ENCODE peak calls at places on chromosomes 11 and 22, in eight cellular contexts. One of them, this sample, is unnamed.

GRCh38 chr11:117927926-117928325 is 1.3 kb downstream of the TMPRSS13 start:
- DNase-seq in central memory CD4-positive, alpha-beta T cell: no peak
- DNase-seq in esophagus squamous epithelium: no peak
- DNase-seq in mammary epithelial cell: no peak
- DNase-seq in activated T-helper 1 cell treated with anti-CD3 and anti-CD28 coated beads, Interleukin-12 subunit alpha, Interleukin-12 subunit beta, Interleukin-2, Interleukin-4 antibody, amounts not matched to agents 30 ng/mL and 10 ng/mL and 1 ng/mL, durations not matched to agents 14 hours and 24 hours and 36 hours: no peak
- DNase-seq in dorsolateral prefrontal cortex: no peak
- DNase-seq in frontal cortex: no peak
- DNase-seq in stimulated activated CD8-positive, alpha-beta memory T cell treated with anti-CD3 and anti-CD28 coated beads, Interleukin-12 subunit alpha, Interleukin-12 subunit beta, amount 100 ng/mL, for 4 hours: no peak
- DNase-seq in this sample: no peak

GRCh38 chr11:75344186-75344585 is 7.3 kb downstream of the ARRB1 start:
- DNase-seq in central memory CD4-positive, alpha-beta T cell: no peak
- DNase-seq in esophagus squamous epithelium: no peak
- DNase-seq in mammary epithelial cell: no peak
- DNase-seq in activated T-helper 1 cell treated with anti-CD3 and anti-CD28 coated beads, Interleukin-12 subunit alpha, Interleukin-12 subunit beta, Interleukin-2, Interleukin-4 antibody, amounts not matched to agents 30 ng/mL and 10 ng/mL and 1 ng/mL, durations not matched to agents 14 hours and 24 hours and 36 hours: no peak
- DNase-seq in dorsolateral prefrontal cortex: no peak
- DNase-seq in frontal cortex: no peak
- DNase-seq in stimulated activated CD8-positive, alpha-beta memory T cell treated with anti-CD3 and anti-CD28 coated beads, Interleukin-12 subunit alpha, Interleukin-12 subunit beta, amount 100 ng/mL, for 4 hours: no peak
- DNase-seq in this sample: no peak

GRCh38 chr11:67628710-67629385 is 889 bp downstream of the NUDT8 start:
- DNase-seq in central memory CD4-positive, alpha-beta T cell: no peak
- DNase-seq in esophagus squamous epithelium: no peak
- DNase-seq in mammary epithelial cell: no peak
- DNase-seq in activated T-helper 1 cell treated with anti-CD3 and anti-CD28 coated beads, Interleukin-12 subunit alpha, Interleukin-12 subunit beta, Interleukin-2, Interleukin-4 antibody, amounts not matched to agents 30 ng/mL and 10 ng/mL and 1 ng/mL, durations not matched to agents 14 hours and 24 hours and 36 hours: no peak
- DNase-seq in dorsolateral prefrontal cortex: no peak
- DNase-seq in frontal cortex: no peak
- DNase-seq in stimulated activated CD8-positive, alpha-beta memory T cell treated with anti-CD3 and anti-CD28 coated beads, Interleukin-12 subunit alpha, Interleukin-12 subunit beta, amount 100 ng/mL, for 4 hours: no peak
- DNase-seq in this sample: no peak

GRCh38 chr11:43747130-43747802 is 66.7 kb downstream of the HSD17B12 start:
- DNase-seq in central memory CD4-positive, alpha-beta T cell: no peak
- DNase-seq in esophagus squamous epithelium: no peak
- DNase-seq in mammary epithelial cell: no peak
- DNase-seq in activated T-helper 1 cell treated with anti-CD3 and anti-CD28 coated beads, Interleukin-12 subunit alpha, Interleukin-12 subunit beta, Interleukin-2, Interleukin-4 antibody, amounts not matched to agents 30 ng/mL and 10 ng/mL and 1 ng/mL, durations not matched to agents 14 hours and 24 hours and 36 hours: no peak
- DNase-seq in dorsolateral prefrontal cortex: no peak
- DNase-seq in frontal cortex: no peak
- DNase-seq in stimulated activated CD8-positive, alpha-beta memory T cell treated with anti-CD3 and anti-CD28 coated beads, Interleukin-12 subunit alpha, Interleukin-12 subunit beta, amount 100 ng/mL, for 4 hours: no peak
- DNase-seq in this sample: no peak

GRCh38 chr11:19336331-19336730 is 95.6 kb upstream of the E2F8 start:
- DNase-seq in central memory CD4-positive, alpha-beta T cell: no peak
- DNase-seq in esophagus squamous epithelium: no peak
- DNase-seq in mammary epithelial cell: no peak
- DNase-seq in activated T-helper 1 cell treated with anti-CD3 and anti-CD28 coated beads, Interleukin-12 subunit alpha, Interleukin-12 subunit beta, Interleukin-2, Interleukin-4 antibody, amounts not matched to agents 30 ng/mL and 10 ng/mL and 1 ng/mL, durations not matched to agents 14 hours and 24 hours and 36 hours: no peak
- DNase-seq in dorsolateral prefrontal cortex: no peak
- DNase-seq in frontal cortex: no peak
- DNase-seq in stimulated activated CD8-positive, alpha-beta memory T cell treated with anti-CD3 and anti-CD28 coated beads, Interleukin-12 subunit alpha, Interleukin-12 subunit beta, amount 100 ng/mL, for 4 hours: no peak
- DNase-seq in this sample: no peak

GRCh38 chr11:22459053-22459452 is 120.9 kb downstream of the SLC17A6 start:
- DNase-seq in central memory CD4-positive, alpha-beta T cell: no peak
- DNase-seq in esophagus squamous epithelium: no peak
- DNase-seq in mammary epithelial cell: peak
- DNase-seq in activated T-helper 1 cell treated with anti-CD3 and anti-CD28 coated beads, Interleukin-12 subunit alpha, Interleukin-12 subunit beta, Interleukin-2, Interleukin-4 antibody, amounts not matched to agents 30 ng/mL and 10 ng/mL and 1 ng/mL, durations not matched to agents 14 hours and 24 hours and 36 hours: no peak
- DNase-seq in dorsolateral prefrontal cortex: no peak
- DNase-seq in frontal cortex: no peak
- DNase-seq in stimulated activated CD8-positive, alpha-beta memory T cell treated with anti-CD3 and anti-CD28 coated beads, Interleukin-12 subunit alpha, Interleukin-12 subunit beta, amount 100 ng/mL, for 4 hours: no peak
- DNase-seq in this sample: no peak

GRCh38 chr11:62171261-62171723 is 18.7 kb upstream of the SCGB1D1 start:
- DNase-seq in central memory CD4-positive, alpha-beta T cell: peak
- DNase-seq in esophagus squamous epithelium: peak
- DNase-seq in mammary epithelial cell: peak
- DNase-seq in activated T-helper 1 cell treated with anti-CD3 and anti-CD28 coated beads, Interleukin-12 subunit alpha, Interleukin-12 subunit beta, Interleukin-2, Interleukin-4 antibody, amounts not matched to agents 30 ng/mL and 10 ng/mL and 1 ng/mL, durations not matched to agents 14 hours and 24 hours and 36 hours: peak
- DNase-seq in dorsolateral prefrontal cortex: peak
- DNase-seq in frontal cortex: peak
- DNase-seq in stimulated activated CD8-positive, alpha-beta memory T cell treated with anti-CD3 and anti-CD28 coated beads, Interleukin-12 subunit alpha, Interleukin-12 subunit beta, amount 100 ng/mL, for 4 hours: peak
- DNase-seq in this sample: no peak

GRCh38 chr22:25853501-25853900 is 111.5 kb downstream of the MYO18B start:
- DNase-seq in central memory CD4-positive, alpha-beta T cell: no peak
- DNase-seq in esophagus squamous epithelium: no peak
- DNase-seq in mammary epithelial cell: no peak
- DNase-seq in activated T-helper 1 cell treated with anti-CD3 and anti-CD28 coated beads, Interleukin-12 subunit alpha, Interleukin-12 subunit beta, Interleukin-2, Interleukin-4 antibody, amounts not matched to agents 30 ng/mL and 10 ng/mL and 1 ng/mL, durations not matched to agents 14 hours and 24 hours and 36 hours: no peak
- DNase-seq in dorsolateral prefrontal cortex: no peak
- DNase-seq in frontal cortex: peak
- DNase-seq in stimulated activated CD8-positive, alpha-beta memory T cell treated with anti-CD3 and anti-CD28 coated beads, Interleukin-12 subunit alpha, Interleukin-12 subunit beta, amount 100 ng/mL, for 4 hours: no peak
- DNase-seq in this sample: no peak

GRCh38 chr11:3087821-3088800 is 30.9 kb upstream of the CARS1 start:
- DNase-seq in central memory CD4-positive, alpha-beta T cell: no peak
- DNase-seq in esophagus squamous epithelium: no peak
- DNase-seq in mammary epithelial cell: peak
- DNase-seq in activated T-helper 1 cell treated with anti-CD3 and anti-CD28 coated beads, Interleukin-12 subunit alpha, Interleukin-12 subunit beta, Interleukin-2, Interleukin-4 antibody, amounts not matched to agents 30 ng/mL and 10 ng/mL and 1 ng/mL, durations not matched to agents 14 hours and 24 hours and 36 hours: no peak
- DNase-seq in dorsolateral prefrontal cortex: peak
- DNase-seq in frontal cortex: no peak
- DNase-seq in stimulated activated CD8-positive, alpha-beta memory T cell treated with anti-CD3 and anti-CD28 coated beads, Interleukin-12 subunit alpha, Interleukin-12 subunit beta, amount 100 ng/mL, for 4 hours: no peak
- DNase-seq in this sample: no peak

GRCh38 chr11:10878408-10879214 is 20.8 kb upstream of the ZBED5 start:
- DNase-seq in central memory CD4-positive, alpha-beta T cell: peak
- DNase-seq in esophagus squamous epithelium: no peak
- DNase-seq in mammary epithelial cell: peak
- DNase-seq in activated T-helper 1 cell treated with anti-CD3 and anti-CD28 coated beads, Interleukin-12 subunit alpha, Interleukin-12 subunit beta, Interleukin-2, Interleukin-4 antibody, amounts not matched to agents 30 ng/mL and 10 ng/mL and 1 ng/mL, durations not matched to agents 14 hours and 24 hours and 36 hours: peak
- DNase-seq in dorsolateral prefrontal cortex: no peak
- DNase-seq in frontal cortex: no peak
- DNase-seq in stimulated activated CD8-positive, alpha-beta memory T cell treated with anti-CD3 and anti-CD28 coated beads, Interleukin-12 subunit alpha, Interleukin-12 subunit beta, amount 100 ng/mL, for 4 hours: no peak
- DNase-seq in this sample: no peak

This sample was measured in activated B cell treated with CpG ODN at 0.5 μM for 24 hours.